ENCODE peak calls at places on chromosomes 11 and 22, in eight cellular contexts. O, Q, F, C, P, E, W and R are unnamed samples.

GRCh38 chr11:67289651-67290479 is 762 bp downstream of the ANKRD13D start:
- DNase-seq in O (no peak), Q (no peak), F (no peak), C (no peak), P (no peak), E (no peak), W (no peak), R (no peak)

GRCh38 chr11:112694813-112695212 is 266.4 kb upstream of the NCAM1 start:
- DNase-seq in O (peak), Q (no peak), F (no peak), C (no peak), P (no peak), E (no peak), W (no peak), R (no peak)

GRCh38 chr11:20444537-20444936 is 57.0 kb downstream of the PRMT3 start:
- DNase-seq in O (no peak), Q (no peak), F (no peak), C (no peak), P (no peak), E (no peak), W (no peak), R (no peak)

GRCh38 chr11:2204361-2205213 is 33.0 kb upstream of the TH start:
- DNase-seq in O (no peak), Q (no peak), F (peak), C (no peak), P (no peak), E (no peak), W (peak), R (peak)

GRCh38 chr11:34483475-34483874 is 30.1 kb downstream of the ELF5 start:
- DNase-seq in O (no peak), Q (no peak), F (no peak), C (no peak), P (no peak), E (no peak), W (no peak), R (no peak)

GRCh38 chr11:69396948-69397307 is 84.5 kb upstream of the LINC01488 start:
- DNase-seq in O (no peak), Q (no peak), F (no peak), C (no peak), P (no peak), E (no peak), W (no peak), R (no peak)

GRCh38 chr11:73760066-73760679 is 701 bp downstream of the RAB6A start:
- DNase-seq in O (peak), Q (no peak), F (peak), C (peak), P (no peak), E (peak), W (no peak), R (peak)

GRCh38 chr11:33317662-33318061 is 60.5 kb downstream of the HIPK3 start:
- DNase-seq in O (no peak), Q (no peak), F (no peak), C (no peak), P (no peak), E (peak), W (no peak), R (no peak)

GRCh38 chr22:37165940-37166674 is 16.4 kb upstream of the IL2RB start:
- DNase-seq in O (no peak), Q (no peak), F (no peak), C (no peak), P (no peak), E (no peak), W (no peak), R (no peak)

GRCh38 chr11:125224391-125225015 is 60.0 kb downstream of the PKNOX2 start:
- DNase-seq in O (peak), Q (no peak), F (no peak), C (peak), P (no peak), E (no peak), W (no peak), R (no peak)

GRCh38 chr11:67040147-67040546 is 16.5 kb upstream of the RHOD start:
- DNase-seq in O (no peak), Q (no peak), F (no peak), C (no peak), P (no peak), E (no peak), W (no peak), R (no peak)

GRCh38 chr22:48137640-48138039 is 1375.2 kb downstream of the TBC1D22A start:
- DNase-seq in O (no peak), Q (no peak), F (no peak), C (no peak), P (no peak), E (no peak), W (no peak), R (no peak)

GRCh38 chr22:36865346-36865745 is 4.5 kb downstream of the NCF4 start:
- DNase-seq in O (peak), Q (no peak), F (no peak), C (peak), P (no peak), E (no peak), W (no peak), R (no peak)